ENCODE peak calls at places on chromosome 10, in four cellular contexts. W is right cardiac atrium, O is HepG2, I is cardiac muscle cell. D is an unnamed sample.
A peak's percentile ranks its signal among the peaks of the same experiment; 100 is the strongest.

GRCh38 chr10:13990918-13991317 is 339.8 kb downstream of the FRMD4A start:
- DNase-seq in O (no peak), W (peak; percentile 79), I (peak; percentile 75), D (no peak)

GRCh38 chr10:130807721-130808120 is 503.8 kb downstream of the TCERG1L start:
- DNase-seq in I (no peak), O (no peak), W (no peak), D (no peak)

GRCh38 chr10:132588301-132589013 is 50.9 kb downstream of the INPP5A start:
- DNase-seq in O (no peak), W (peak; percentile 77), I (peak; percentile 39), D (no peak)

GRCh38 chr10:23196915-23197314 is 4.8 kb downstream of the PTF1A start:
- DNase-seq in W (no peak), O (no peak), I (no peak), D (no peak)

GRCh38 chr10:85362401-85362800 is 1004.2 kb downstream of the GRID1 start:
- DNase-seq in I (no peak), W (no peak), O (no peak), D (no peak)

GRCh38 chr10:86346794-86347665 is 19.6 kb downstream of the GRID1 start:
- DNase-seq in O (no peak), I (no peak), W (no peak), D (peak; percentile 34)

GRCh38 chr10:43386981-43387677 is 15.7 kb downstream of the FXYD4 start:
- DNase-seq in O (no peak), W (no peak), I (no peak), D (no peak)

GRCh38 chr10:63283093-63283492 is 150.0 kb downstream of the NRBF2 start:
- DNase-seq in O (no peak), W (no peak), I (no peak), D (no peak)

GRCh38 chr10:102801496-102801895 is 35.7 kb downstream of the CYP17A1 start:
- DNase-seq in I (peak; percentile 62), W (no peak), O (no peak), D (no peak)

GRCh38 chr10:62268027-62268398 is 631 bp downstream of the RTKN2 start:
- DNase-seq in W (no peak), O (no peak), I (no peak), D (peak; percentile 60)

GRCh38 chr10:30364391-30365268 is 15.6 kb upstream of the MTPAP start:
- DNase-seq in I (no peak), O (no peak), W (no peak), D (no peak)

GRCh38 chr10:26486985-26487850 is 49.1 kb downstream of the APBB1IP start:
- DNase-seq in W (no peak), I (peak; percentile 85), O (peak; percentile 3), D (peak; percentile 58)

GRCh38 chr10:68424454-68425014 is 17.5 kb upstream of the RUFY2 start:
- DNase-seq in W (no peak), I (no peak), O (no peak), D (no peak)

GRCh38 chr10:130041691-130042225 is 68.9 kb downstream of the C10orf143 start:
- DNase-seq in W (no peak), I (no peak), O (no peak), D (no peak)

GRCh38 chr10:13658864-13659685 is 72.3 kb downstream of the PRPF18 start:
- DNase-seq in O (no peak), I (no peak), W (peak; percentile 89), D (no peak)

GRCh38 chr10:61029411-61029810 is 85.4 kb upstream of the RHOBTB1 start:
- DNase-seq in W (no peak), I (no peak), O (no peak), D (no peak)

GRCh38 chr10:61028861-61029361 is 84.9 kb upstream of the RHOBTB1 start:
- DNase-seq in I (peak; percentile 28), O (peak; percentile 30), W (no peak), D (no peak)

GRCh38 chr10:61031341-61031740 is 87.4 kb upstream of the RHOBTB1 start:
- DNase-seq in W (no peak), I (no peak), O (no peak), D (no peak)
- H3K4me1 ChIP-seq in W (no peaks in the 10 kb centered on the region), I (no peaks in the 10 kb centered on the region), O (peaks cover 3% of the 10 kb centered on the region), D (no peaks in the 10 kb centered on the region)

DNA sequence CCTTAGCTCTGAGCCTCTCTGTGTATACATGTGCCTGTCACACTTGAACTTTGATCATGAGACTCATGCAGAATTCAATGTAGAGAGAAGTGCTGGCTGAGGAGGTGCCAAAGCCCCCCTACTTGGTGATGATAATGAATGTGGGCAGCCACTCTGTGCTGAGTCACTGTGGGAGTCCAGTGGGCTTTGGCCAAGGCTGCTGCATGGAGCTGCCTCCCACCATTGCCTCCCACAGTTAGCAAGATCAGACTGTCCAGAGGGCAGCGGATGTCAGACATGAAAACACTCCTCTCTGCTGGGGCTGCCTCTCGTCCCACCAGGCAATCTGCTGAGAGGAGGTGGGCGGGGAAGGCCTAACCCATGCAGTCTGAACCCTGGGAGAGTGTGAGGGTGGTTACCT is 180.3 kb downstream of the SH2D4B start:
- DNase-seq in I (no peak), W (no peak), O (no peak), D (no peak)
- H3K4me1 ChIP-seq in I (no peaks in the 10 kb centered on the region), W (no peaks in the 10 kb centered on the region), O (no peaks in the 10 kb centered on the region), D (no peaks in the 10 kb centered on the region)

DNA sequence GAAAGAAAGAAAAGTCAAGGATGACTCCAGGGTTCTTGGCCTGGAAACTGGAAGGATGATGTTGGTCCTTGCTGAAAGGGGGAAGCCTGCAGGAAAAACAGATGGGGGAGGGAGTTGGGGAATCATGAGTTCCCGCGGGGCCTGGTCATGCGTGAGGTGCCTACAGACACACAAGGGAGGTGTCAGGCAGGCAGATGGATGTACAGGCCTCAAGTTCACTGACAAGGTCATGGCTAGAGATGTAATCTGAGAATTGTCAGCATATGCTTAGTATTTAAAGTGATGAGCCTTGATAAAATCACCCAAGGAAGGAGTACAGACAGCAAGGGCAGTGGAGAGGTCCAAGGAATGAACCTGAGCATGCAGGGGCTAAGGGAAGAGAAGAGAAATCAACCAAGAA is 46.8 kb downstream of the DLG5 start:
- DNase-seq in W (no peak), I (no peak), O (no peak), D (no peak)
- H3K4me1 ChIP-seq in W (peaks cover 19% of the 10 kb centered on the region), I (peaks cover 15% of the 10 kb centered on the region), O (peaks cover 43% of the 10 kb centered on the region), D (no peaks in the 10 kb centered on the region)

GRCh38 chr10:34540492-34540891 is 274.6 kb downstream of the PARD3 start:
- DNase-seq in O (no peak), I (no peak), W (no peak), D (no peak)

GRCh38 chr10:34539533-34540315 is 275.4 kb downstream of the PARD3 start:
- DNase-seq in I (peak; percentile 58), O (peak; percentile 73), W (no peak), D (no peak)

GRCh38 chr10:34535872-34536271 is 279.2 kb downstream of the PARD3 start:
- DNase-seq in O (no peak), I (no peak), W (no peak), D (no peak)

GRCh38 chr10:34538291-34538829 is 276.7 kb downstream of the PARD3 start:
- DNase-seq in W (no peak), O (no peak), I (no peak), D (no peak)

GRCh38 chr10:34537629-34538231 is 277.4 kb downstream of the PARD3 start:
- DNase-seq in W (no peak), O (no peak), I (no peak), D (no peak)
- H3K4me1 ChIP-seq in W (peaks cover 6% of the 10 kb centered on the region), O (peaks cover 26% of the 10 kb centered on the region), I (peaks cover 27% of the 10 kb centered on the region), D (peaks cover 5% of the 10 kb centered on the region)

D was measured in Caco-2.